ENCODE peak calls at places on chromosomes 5 and 9, in four cellular contexts. E, X, O and W are unnamed samples.

GRCh38 chr5:119212026-119212425 is 141.1 kb downstream of the DMXL1 start:
- DNase-seq in E (no peak), X (no peak), O (no peak), W (no peak)

GRCh38 chr5:58666141-58666540 is 83.3 kb downstream of the RAB3C start:
- DNase-seq in E (no peak), X (no peak), O (no peak), W (no peak)

GRCh38 chr9:134325096-134325812 is 1.0 kb upstream of the RXRA start:
- DNase-seq in E (no peak), X (no peak), O (no peak), W (no peak)

GRCh38 chr5:131536211-131536826 is 98.7 kb downstream of the RAPGEF6 start:
- DNase-seq in E (peak), X (no peak), O (no peak), W (no peak)

GRCh38 chr5:141513021-141513626 is 24.2 kb downstream of the PCDHGC5 start:
- DNase-seq in E (peak), X (no peak), O (no peak), W (no peak)

GRCh38 chr9:114806571-114806970 is 732 bp upstream of the TNFSF15 start:
- DNase-seq in E (no peak), X (no peak), O (no peak), W (no peak)

GRCh38 chr5:3625626-3626025 is 30.0 kb downstream of the IRX1 start:
- DNase-seq in E (no peak), X (no peak), O (no peak), W (no peak)

GRCh38 chr5:10278658-10279279 is 28.7 kb downstream of the CCT5 start:
- DNase-seq in E (no peak), X (no peak), O (no peak), W (no peak)

GRCh38 chr5:175246242-175246891 is 197.6 kb downstream of the DRD1 start:
- DNase-seq in E (no peak), X (peak), O (peak), W (peak)

GRCh38 chr5:108735790-108736189 is 11.9 kb upstream of the FER start:
- DNase-seq in E (no peak), X (no peak), O (no peak), W (no peak)

GRCh38 chr9:21252727-21253547 is 13.1 kb upstream of the IFNA14 start:
- DNase-seq in E (peak), X (no peak), O (no peak), W (no peak)

DNA sequence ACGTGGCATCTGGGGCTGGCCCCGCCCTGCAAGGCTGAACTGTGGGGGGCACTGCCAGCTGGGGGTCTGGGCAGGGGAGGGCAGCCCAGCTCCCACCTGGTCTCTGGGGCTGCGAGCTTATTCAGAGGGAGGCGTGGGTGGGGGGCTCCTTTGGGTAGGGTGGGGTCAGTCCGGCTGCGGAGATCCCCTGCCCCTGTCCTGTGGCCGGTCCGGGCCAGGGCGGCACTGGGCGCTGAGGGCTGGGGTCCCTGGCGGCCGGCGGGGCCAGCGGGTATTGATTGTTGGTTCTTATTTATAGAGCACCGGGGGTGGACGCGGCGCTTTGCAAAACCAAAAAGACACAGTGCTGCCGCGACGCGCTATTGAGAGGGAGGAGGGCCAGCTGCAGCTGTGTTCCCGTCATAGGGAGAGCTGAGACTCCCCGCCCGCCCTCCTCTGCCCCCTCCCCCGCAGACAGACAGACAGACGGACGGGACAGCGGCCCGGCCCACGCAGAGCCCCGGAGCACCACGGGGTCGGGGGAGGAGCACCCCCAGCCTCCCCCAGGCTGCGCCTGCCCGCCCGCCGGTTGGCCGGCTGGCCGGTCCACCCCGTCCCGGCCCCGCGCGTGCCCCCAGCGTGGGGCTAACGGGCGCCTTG is 2.6 kb downstream of the LRRC26 start:
- DNase-seq in E (no peak), X (no peak), O (no peak), W (no peak)
- H3K4me3 ChIP-seq in E (no peak), X (no peak), O (no peak), W (no peak)

GRCh38 chr5:72661405-72661804 is 154.2 kb upstream of the ZNF366 start:
- DNase-seq in E (no peak), X (no peak), O (peak), W (peak)
- H3K4me3 ChIP-seq in E (no peak), X (no peak), O (no peak), W (no peak)

GRCh38 chr9:350354-350753 is 135.7 kb downstream of the DOCK8 start:
- DNase-seq in E (no peak), X (no peak), O (no peak), W (no peak)
- H3K4me3 ChIP-seq in E (no peak), X (no peak), O (no peak), W (no peak)

DNA sequence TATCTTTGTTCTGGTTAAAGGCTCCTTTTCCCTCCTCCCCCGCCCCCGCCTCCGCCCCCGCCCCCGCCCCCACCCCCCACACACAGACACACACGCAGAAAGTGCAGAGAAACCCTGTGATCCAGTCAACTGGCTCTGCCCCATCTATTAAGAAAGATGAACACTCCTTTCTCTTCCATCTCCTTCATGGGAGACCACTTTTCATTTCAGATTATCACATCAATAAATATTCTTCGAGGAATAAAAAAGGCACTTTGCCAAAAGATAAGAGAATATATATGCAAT is 127.0 kb downstream of the TMEM161B start:
- DNase-seq in E (no peak), X (no peak), O (no peak), W (no peak)
- H3K4me3 ChIP-seq in E (peak), X (no peak), O (no peak), W (no peak)

DNA sequence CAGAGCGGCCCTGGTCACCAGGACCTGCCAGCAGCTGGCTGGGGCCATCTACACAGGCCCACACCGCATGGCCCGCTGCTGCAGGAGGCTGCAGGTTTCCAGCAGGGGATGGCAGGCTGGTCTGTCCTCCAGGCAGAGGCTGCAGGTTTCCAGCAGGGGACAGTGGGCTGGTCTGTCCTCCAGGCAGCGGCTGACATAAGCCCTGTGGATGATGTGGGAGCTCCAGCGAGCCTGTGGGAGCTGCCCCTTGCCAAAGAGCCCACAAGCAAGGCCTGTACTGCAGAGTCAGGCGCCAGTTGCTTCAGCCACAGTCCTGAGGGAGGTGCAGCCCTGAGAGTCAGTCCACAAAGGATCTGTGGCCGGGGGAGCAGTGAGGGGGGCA is 18.5 kb downstream of the TPPP start:
- DNase-seq in E (peak), X (no peak), O (no peak), W (no peak)
- H3K4me3 ChIP-seq in E (no peak), X (no peak), O (no peak), W (no peak)